ENCODE peak calls at places on chromosomes 13 and 19, in seven cellular contexts. H, U, I, M, K, F and C are unnamed samples. For H3K4me1, the result is how much of the 10 kb centered on the place peaks cover.

GRCh38 chr13:35630551-35631275 is 154.2 kb upstream of the MAB21L1 start:
- DNase-seq in H (peak), U (peak), I (no peak), M (no peak), K (peak), F (peak), C (no peak)

GRCh38 chr19:17950310-17951150 is 16.4 kb upstream of the KCNN1 start:
- DNase-seq in H (no peak), U (no peak), I (no peak), M (peak), K (no peak), F (no peak), C (peak)

GRCh38 chr13:44048326-44048725 is 168.6 kb downstream of the LACC1 start:
- DNase-seq in H (no peak), U (no peak), I (no peak), M (no peak), K (peak), F (no peak), C (no peak)

GRCh38 chr19:18605546-18606280 is 886 bp downstream of the CRLF1 start:
- DNase-seq in H (no peak), U (no peak), I (no peak), M (no peak), K (no peak), F (no peak), C (no peak)

GRCh38 chr19:12581100-12581499 is 29.5 kb downstream of the ZNF490 start:
- DNase-seq in H (peak), U (no peak), I (no peak), M (no peak), K (no peak), F (no peak), C (no peak)

GRCh38 chr13:101303512-101303911 is 112.8 kb downstream of the NALCN start:
- DNase-seq in H (no peak), U (no peak), I (no peak), M (no peak), K (no peak), F (no peak), C (no peak)

GRCh38 chr13:100423375-100423774 is 165.2 kb downstream of the GGACT start:
- DNase-seq in H (no peak), U (peak), I (no peak), M (no peak), K (peak), F (peak), C (no peak)

GRCh38 chr19:17401628-17402027 is 3.8 kb downstream of the BST2 start:
- DNase-seq in H (no peak), U (no peak), I (no peak), M (no peak), K (no peak), F (no peak), C (no peak)

GRCh38 chr19:15563931-15564330 is 51.1 kb upstream of the CYP4F8 start:
- DNase-seq in H (no peak), U (no peak), I (no peak), M (no peak), K (no peak), F (no peak), C (no peak)

GRCh38 chr13:33284916-33285315 is 639 bp downstream of the STARD13 start:
- DNase-seq in H (no peak), U (peak), I (no peak), M (no peak), K (no peak), F (no peak), C (no peak)

GRCh38 chr13:34006011-34006410 is 188.1 kb downstream of the RFC3 start:
- DNase-seq in H (no peak), U (no peak), I (no peak), M (no peak), K (no peak), F (no peak), C (no peak)

GRCh38 chr19:10550336-10550735 is 6.6 kb downstream of the ATG4D start:
- DNase-seq in H (no peak), U (no peak), I (no peak), M (no peak), K (peak), F (no peak), C (no peak)
- H3K4me1 ChIP-seq in H (under half), U (under half), I (under half), M (under half), K (under half), F (under half), C (under half)

GRCh38 chr13:94390881-94391280 is 88.6 kb downstream of the DCT start:
- DNase-seq in H (peak), U (no peak), I (no peak), M (no peak), K (no peak), F (peak), C (no peak)

GRCh38 chr13:94387047-94387446 is 92.4 kb downstream of the DCT start:
- DNase-seq in H (peak), U (no peak), I (no peak), M (no peak), K (no peak), F (no peak), C (no peak)

GRCh38 chr13:94384217-94384905 is 95.1 kb downstream of the DCT start:
- DNase-seq in H (no peak), U (no peak), I (no peak), M (no peak), K (no peak), F (peak), C (no peak)

GRCh38 chr13:94389544-94390351 is 89.7 kb downstream of the DCT start:
- DNase-seq in H (no peak), U (no peak), I (no peak), M (no peak), K (no peak), F (no peak), C (no peak)
- H3K27ac ChIP-seq in H (no peak), U (no peak), I (no peak), M (no peak), K (no peak), F (no peak), C (no peak)

DNA sequence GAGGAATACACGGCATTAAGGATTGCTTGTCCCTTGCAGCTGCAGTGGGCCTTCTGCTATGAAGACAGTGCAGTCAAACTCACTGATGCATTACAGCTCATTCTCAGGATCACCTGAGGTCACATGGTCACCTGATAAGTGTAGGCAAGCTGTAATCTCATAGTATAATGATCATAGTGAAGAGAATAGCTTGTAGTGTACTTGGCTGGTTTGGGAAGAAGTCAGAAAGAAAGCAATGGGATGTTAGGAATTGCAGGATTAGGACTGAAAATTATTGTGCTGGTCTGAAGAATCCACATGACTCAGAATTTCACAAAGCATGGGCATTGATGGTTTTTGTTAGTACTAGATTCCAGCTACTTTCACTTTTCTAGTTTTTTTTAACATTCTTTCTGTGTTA is 76.7 kb downstream of the MBNL2 start:
- DNase-seq in H (no peak), U (no peak), I (no peak), M (no peak), K (no peak), F (peak), C (no peak)
- H3K4me1 ChIP-seq in H (under half), U (under half), I (half or more), M (under half), K (under half), F (under half), C (under half)

DNA sequence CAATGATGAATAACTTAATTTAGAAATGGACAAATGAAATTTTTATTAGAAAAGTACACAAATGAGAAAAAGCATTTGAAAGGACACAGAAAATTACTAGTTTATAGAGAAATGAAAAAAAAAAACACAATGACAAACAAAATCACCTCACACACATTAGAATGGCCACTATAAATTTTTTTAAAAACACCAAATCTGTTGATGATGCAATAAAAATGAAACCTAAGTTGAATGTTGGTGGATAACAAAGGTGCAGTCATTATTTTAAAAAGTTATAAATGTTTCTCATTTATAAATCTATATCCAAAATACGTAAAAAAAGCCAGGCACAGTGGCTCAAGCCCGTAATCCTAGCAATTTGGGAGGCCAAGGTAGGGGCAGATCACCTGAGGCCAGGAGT is 20.8 kb downstream of the ZNF626 start:
- DNase-seq in H (no peak), U (no peak), I (no peak), M (no peak), K (no peak), F (no peak), C (no peak)
- H3K27ac ChIP-seq in H (no peak), U (no peak), I (no peak), M (no peak), K (no peak), F (no peak), C (no peak)